ENCODE peak calls at places on chromosomes 6 and 20, in nine cellular contexts. Z is DMS153; U is HS-27A; K is left cardiac atrium; A is erythroblast; W is activated gamma-delta T cell treated with Interleukin-2 at 50 U/mL for 16 hours; L is activated naive CD4-positive, alpha-beta T cell treated with anti-CD3 and anti-CD28 coated beads for 36 hours; D is B cell; X is activated CD8-positive, alpha-beta memory T cell treated with anti-CD3 and anti-CD28 coated beads, Interleukin-2, amount 50 U/mL, for 4 hours. C is an unnamed sample.

GRCh38 chr6:75158176-75158575 is 47.7 kb downstream of the COL12A1 start:
- DNase-seq in Z (no peak), U (no peak), K (no peak), A (no peak), W (no peak), L (no peak), D (no peak), X (no peak), C (no peak)

GRCh38 chr20:23441850-23442313 is 2.4 kb downstream of the CSTL1 start:
- DNase-seq in Z (peak), U (peak), K (peak), A (peak), W (peak), L (peak), D (peak), X (peak), C (peak)

GRCh38 chr20:8424010-8424409 is 291.9 kb downstream of the PLCB1 start:
- DNase-seq in Z (no peak), U (peak), K (no peak), A (no peak), W (no peak), L (no peak), D (no peak), X (no peak), C (no peak)

GRCh38 chr6:149140137-149140909 is 177.2 kb upstream of the TAB2 start:
- DNase-seq in Z (no peak), U (no peak), K (no peak), A (peak), W (peak), L (peak), D (peak), X (peak), C (peak)

GRCh38 chr6:108689279-108690161 is 128.8 kb downstream of the FOXO3 start:
- DNase-seq in Z (no peak), U (peak), K (peak), A (no peak), W (no peak), L (no peak), D (no peak), X (no peak), C (no peak)

GRCh38 chr6:38191418-38191817 is 371.9 kb downstream of the ZFAND3 start:
- DNase-seq in Z (no peak), U (no peak), K (no peak), A (no peak), W (no peak), L (no peak), D (no peak), X (no peak), C (no peak)

GRCh38 chr6:43951063-43951755 is 176.0 kb downstream of the MRPL14 start:
- DNase-seq in Z (no peak), U (no peak), K (peak), A (peak), W (no peak), L (peak), D (no peak), X (no peak), C (no peak)

GRCh38 chr6:27545271-27546046 is 72.6 kb upstream of the ZNF184 start:
- DNase-seq in Z (no peak), U (no peak), K (no peak), A (peak), W (no peak), L (peak), D (no peak), X (no peak), C (no peak)

GRCh38 chr6:34036357-34037069 is 109.4 kb downstream of the GRM4 start:
- DNase-seq in Z (no peak), U (no peak), K (no peak), A (no peak), W (no peak), L (no peak), D (no peak), X (no peak), C (no peak)

GRCh38 chr6:135251416-135251815 is 70.3 kb downstream of the MYB start:
- DNase-seq in Z (peak), U (no peak), K (no peak), A (no peak), W (no peak), L (no peak), D (no peak), X (no peak), C (no peak)

GRCh38 chr6:9921366-9921765 is 493.5 kb downstream of the TFAP2A start:
- DNase-seq in Z (no peak), U (no peak), K (no peak), A (no peak), W (no peak), L (no peak), D (no peak), X (no peak), C (no peak)

GRCh38 chr6:155093430-155093829 is 98.3 kb downstream of the TIAM2 start:
- DNase-seq in Z (no peak), U (no peak), K (no peak), A (no peak), W (no peak), L (no peak), D (no peak), X (peak), C (no peak)

GRCh38 chr6:35425284-35425683 is 26.9 kb upstream of the FANCE start:
- DNase-seq in Z (no peak), U (peak), K (no peak), A (no peak), W (no peak), L (no peak), D (no peak), X (no peak), C (no peak)

GRCh38 chr6:498795-499231 is 107.3 kb downstream of the IRF4 start:
- DNase-seq in Z (no peak), U (no peak), K (no peak), A (no peak), W (peak), L (peak), D (peak), X (no peak), C (no peak)

GRCh38 chr20:3846378-3846739 is 275 bp upstream of the MAVS start:
- DNase-seq in Z (no peak), U (no peak), K (no peak), A (no peak), W (no peak), L (no peak), D (no peak), X (no peak), C (no peak)

GRCh38 chr6:159807150-159807859 is 7.2 kb downstream of the PNLDC1 start:
- DNase-seq in Z (no peak), U (no peak), K (no peak), A (no peak), W (no peak), L (no peak), D (no peak), X (no peak), C (no peak)

GRCh38 chr6:138546733-138547185 is 47.5 kb upstream of the NHSL1 start:
- DNase-seq in Z (no peak), U (no peak), K (no peak), A (no peak), W (no peak), L (peak), D (no peak), X (no peak), C (no peak)

GRCh38 chr6:80091506-80091905 is 15.0 kb upstream of the BCKDHB start:
- DNase-seq in Z (no peak), U (no peak), K (no peak), A (no peak), W (no peak), L (no peak), D (no peak), X (no peak), C (no peak)

GRCh38 chr6:149423946-149424440 is 23.9 kb downstream of the SUMO4 start:
- DNase-seq in Z (no peak), U (no peak), K (no peak), A (no peak), W (no peak), L (no peak), D (no peak), X (no peak), C (no peak)

GRCh38 chr6:63573140-63573898 is 1.0 kb downstream of the LOC128125822 start:
- DNase-seq in Z (peak), U (no peak), K (peak), A (peak), W (peak), L (peak), D (peak), X (peak), C (peak)

GRCh38 chr20:17498181-17498580 is 33.0 kb downstream of the BFSP1 start:
- DNase-seq in Z (no peak), U (no peak), K (no peak), A (no peak), W (no peak), L (no peak), D (no peak), X (no peak), C (no peak)

GRCh38 chr20:62763404-62763803 is 32.9 kb upstream of the MRGBP start:
- DNase-seq in Z (no peak), U (no peak), K (no peak), A (no peak), W (no peak), L (no peak), D (no peak), X (no peak), C (no peak)

GRCh38 chr20:44901972-44902371 is 7.9 kb upstream of the PABPC1L start:
- DNase-seq in Z (no peak), U (no peak), K (no peak), A (no peak), W (no peak), L (peak), D (no peak), X (no peak), C (no peak)

GRCh38 chr20:13348301-13349239 is 127.5 kb downstream of the ISM1 start:
- DNase-seq in Z (no peak), U (no peak), K (no peak), A (no peak), W (no peak), L (no peak), D (no peak), X (no peak), C (no peak)

GRCh38 chr6:48986803-48987202 is 476.2 kb downstream of the MMUT start:
- DNase-seq in Z (peak), U (no peak), K (no peak), A (no peak), W (no peak), L (no peak), D (no peak), X (no peak), C (no peak)

GRCh38 chr20:63178889-63179751 is 36.8 kb downstream of the YTHDF1 start:
- DNase-seq in Z (peak), U (no peak), K (peak), A (peak), W (peak), L (peak), D (peak), X (peak), C (peak)